ENCODE peak calls at places on chromosomes 6 and 20, in ten cellular contexts. K, L, Y, I, D, E, N, M, W and J are unnamed samples.

GRCh38 chr6:40172272-40172671 is 238.0 kb upstream of the MOCS1 start:
- DNase-seq in E (no peak), I (no peak), L (no peak), D (no peak), N (no peak), W (no peak), K (no peak), Y (no peak), M (no peak), J (no peak)

GRCh38 chr6:160973311-160973710 is 18.3 kb upstream of the MAP3K4 start:
- DNase-seq in E (peak), K (no peak), W (no peak), Y (no peak), D (no peak), I (no peak), M (no peak), L (no peak), N (no peak), J (no peak)

GRCh38 chr6:75775219-75775618 is 26.2 kb downstream of the MYO6 start:
- DNase-seq in I (no peak), L (no peak), M (peak), D (peak), N (no peak), K (no peak), Y (no peak), E (no peak), W (peak), J (no peak)

GRCh38 chr6:4451718-4452117 is 316.3 kb upstream of the ECI2 start:
- DNase-seq in W (no peak), Y (no peak), I (no peak), K (no peak), E (no peak), M (no peak), N (no peak), D (no peak), L (no peak), J (no peak)

GRCh38 chr6:130889423-130889822 is 62.2 kb downstream of the SMLR1 start:
- DNase-seq in I (no peak), Y (no peak), N (no peak), K (no peak), M (no peak), D (no peak), E (no peak), W (no peak), L (no peak), J (no peak)

GRCh38 chr6:2596222-2596621 is 154.5 kb downstream of the MYLK4 start:
- DNase-seq in L (no peak), N (no peak), I (no peak), M (no peak), E (no peak), K (peak), W (no peak), Y (no peak), D (no peak), J (no peak)

GRCh38 chr6:2216794-2217383 is 28.5 kb downstream of the GMDS start:
- DNase-seq in W (no peak), N (no peak), M (no peak), Y (no peak), L (no peak), I (no peak), K (no peak), E (peak), D (no peak), J (no peak)

GRCh38 chr20:13331536-13331935 is 110.5 kb downstream of the ISM1 start:
- DNase-seq in L (no peak), M (no peak), K (no peak), W (no peak), D (peak), E (no peak), Y (no peak), I (no peak), N (peak), J (no peak)

GRCh38 chr6:18543061-18543460 is 155.9 kb downstream of the RNF144B start:
- DNase-seq in Y (no peak), K (no peak), D (no peak), W (no peak), N (no peak), L (no peak), I (no peak), E (no peak), M (no peak), J (no peak)

GRCh38 chr6:49384913-49385312 is 78.1 kb downstream of the MMUT start:
- DNase-seq in L (no peak), M (no peak), N (no peak), I (no peak), Y (no peak), K (no peak), W (no peak), E (no peak), D (peak), J (no peak)

GRCh38 chr20:13029687-13030510 is 21.1 kb downstream of the SPTLC3 start:
- DNase-seq in E (no peak), L (no peak), Y (no peak), N (peak), D (peak), W (no peak), K (no peak), M (no peak), I (no peak), J (no peak)

GRCh38 chr6:144566868-144567615 is 281.9 kb downstream of the UTRN start:
- DNase-seq in M (no peak), Y (peak), L (no peak), I (no peak), D (peak), K (no peak), N (no peak), W (no peak), E (no peak), J (no peak)

GRCh38 chr6:168260385-168260987 is 59.1 kb downstream of the DACT2 start:
- DNase-seq in M (no peak), K (no peak), L (no peak), Y (no peak), D (no peak), E (no peak), N (no peak), I (no peak), W (no peak), J (no peak)

GRCh38 chr20:48523191-48523757 is 304.5 kb downstream of the PREX1 start:
- DNase-seq in D (peak), Y (no peak), K (peak), L (no peak), W (no peak), N (peak), M (no peak), E (no peak), I (no peak), J (no peak)

GRCh38 chr20:33812673-33813462 is 1.7 kb downstream of the CHMP4B start:
- DNase-seq in I (no peak), D (no peak), L (no peak), E (no peak), K (peak), N (no peak), W (peak), Y (no peak), M (no peak), J (no peak)

GRCh38 chr6:74213995-74214394 is 518.0 kb downstream of the CD109 start:
- DNase-seq in Y (no peak), I (no peak), L (no peak), D (no peak), N (no peak), W (peak), E (no peak), K (no peak), M (no peak), J (no peak)

GRCh38 chr6:157066781-157067491 is 256.4 kb downstream of the TMEM242 start:
- DNase-seq in M (no peak), N (no peak), D (peak), W (no peak), L (no peak), Y (peak), E (no peak), K (no peak), I (no peak), J (no peak)

GRCh38 chr20:5945963-5946362 is 4.4 kb downstream of the TRMT6 start:
- DNase-seq in L (no peak), Y (peak), M (no peak), D (peak), N (peak), W (no peak), I (no peak), E (no peak), K (no peak), J (no peak)

GRCh38 chr20:23050847-23051627 is 1.6 kb upstream of the THBD start:
- DNase-seq in M (no peak), I (no peak), E (peak), K (peak), N (no peak), Y (peak), L (peak), D (peak), W (peak), J (no peak)

GRCh38 chr6:129350278-129350677 is 359.7 kb downstream of the ARHGAP18 start:
- DNase-seq in L (no peak), I (no peak), N (no peak), K (no peak), E (no peak), Y (no peak), W (no peak), D (no peak), M (no peak), J (no peak)

GRCh38 chr6:108969776-108970175 is 121.6 kb downstream of the ARMC2 start:
- DNase-seq in M (no peak), K (no peak), D (peak), N (no peak), I (no peak), W (no peak), Y (no peak), L (no peak), E (no peak), J (no peak)

GRCh38 chr20:10708342-10709185 is 34.8 kb upstream of the JAG1 start:
- DNase-seq in D (peak), I (no peak), N (peak), E (no peak), Y (no peak), W (no peak), M (no peak), K (peak), L (no peak), J (no peak)

GRCh38 chr6:116409756-116410155 is 39.0 kb downstream of the DSE start:
- DNase-seq in E (no peak), M (no peak), N (no peak), I (peak), L (no peak), W (no peak), K (no peak), Y (no peak), D (no peak), J (no peak)

GRCh38 chr6:163529605-163530004 is 115.1 kb downstream of the QKI start:
- DNase-seq in Y (no peak), W (no peak), K (no peak), N (peak), D (peak), M (no peak), E (no peak), L (no peak), I (no peak), J (no peak)

GRCh38 chr6:146851837-146852236 is 253.1 kb downstream of the ADGB start:
- DNase-seq in W (no peak), I (no peak), M (no peak), D (peak), K (no peak), L (peak), E (no peak), N (peak), Y (peak), J (no peak)

GRCh38 chr6:112563368-112563767 is 216.2 kb downstream of the RFPL4B start:
- DNase-seq in Y (no peak), N (peak), L (no peak), E (no peak), K (no peak), I (no peak), D (peak), M (no peak), W (no peak), J (no peak)

GRCh38 chr6:139364302-139364981 is 10.0 kb downstream of the CITED2 start:
- DNase-seq in W (peak), L (no peak), D (peak), E (no peak), Y (no peak), K (peak), M (peak), N (no peak), I (peak), J (no peak)

GRCh38 chr20:50304883-50305635 is 114.4 kb downstream of the CEBPB start:
- DNase-seq in L (no peak), M (no peak), D (peak), K (no peak), E (peak), I (no peak), W (no peak), N (peak), Y (no peak), J (no peak)

GRCh38 chr6:147077251-147077650 is 127.0 kb upstream of the STXBP5 start:
- DNase-seq in Y (no peak), L (no peak), N (no peak), K (no peak), I (no peak), M (no peak), E (no peak), W (peak), D (no peak), J (no peak)

GRCh38 chr6:26576929-26577719 is 19.6 kb upstream of the ABT1 start:
- DNase-seq in D (peak), E (peak), I (no peak), L (peak), M (no peak), K (peak), Y (peak), W (no peak), N (peak), J (no peak)

GRCh38 chr6:128284128-128284527 is 236.3 kb downstream of the PTPRK start:
- DNase-seq in D (no peak), K (no peak), I (no peak), Y (no peak), W (no peak), E (no peak), M (no peak), N (no peak), L (no peak), J (no peak)

GRCh38 chr20:8153281-8153908 is 21.3 kb downstream of the PLCB1 start:
- DNase-seq in I (no peak), Y (no peak), D (peak), L (no peak), K (no peak), M (no peak), N (no peak), E (no peak), W (peak), J (no peak)

GRCh38 chr6:57216235-57217101 is 5.6 kb downstream of the RAB23 start:
- DNase-seq in M (no peak), D (peak), W (no peak), N (no peak), Y (no peak), I (no peak), E (no peak), L (no peak), K (no peak), J (no peak)

GRCh38 chr6:118768904-118769325 is 117.5 kb upstream of the CEP85L start:
- DNase-seq in M (no peak), I (no peak), L (peak), N (no peak), Y (peak), W (no peak), K (peak), D (no peak), E (no peak), J (no peak)

GRCh38 chr6:161635975-161636374 is 362.1 kb upstream of the AGPAT4 start:
- DNase-seq in L (no peak), Y (no peak), D (no peak), E (no peak), I (no peak), K (no peak), M (no peak), N (no peak), W (no peak), J (no peak)